ENCODE peak calls at places on chromosomes 1 and 21, in six cellular contexts. S is ACHN, W is EH, C is cardiac muscle cell, M is GM12892, E is gastrocnemius medialis. L is an unnamed sample.

GRCh38 chr21:26115346-26115745 is 55.2 kb downstream of the APP start:
- DNase-seq in E (no peak), W (no peak), S (no peak), C (peak; percentile 41), M (no peak), L (no peak)

GRCh38 chr21:43919283-43919682 is 54.3 kb downstream of the AGPAT3 start:
- DNase-seq in S (no peak), C (no peak), E (no peak), M (no peak), W (no peak), L (no peak)

GRCh38 chr21:45930231-45930760 is 51.3 kb upstream of the COL6A1 start:
- DNase-seq in S (no peak), E (no peak), W (no peak), M (no peak), C (no peak), L (no peak)

GRCh38 chr1:179038528-179039281 is 13.0 kb downstream of the FAM20B start:
- DNase-seq in M (no peak), S (no peak), E (no peak), C (peak; percentile 17), W (no peak), L (no peak)

GRCh38 chr1:157004771-157005170 is 40.8 kb downstream of the ARHGEF11 start:
- DNase-seq in C (peak; percentile 60), W (peak; percentile 58), E (no peak), M (no peak), S (no peak), L (peak; percentile 23)

GRCh38 chr1:112700290-112701226 is 6.4 kb downstream of the RHOC start:
- DNase-seq in S (peak; percentile 88), M (peak; percentile 59), E (peak; percentile 92), W (peak; percentile 98), C (peak; percentile 97), L (peak; percentile 99)

GRCh38 chr1:37158113-37158749 is 123.9 kb upstream of the GRIK3 start:
- DNase-seq in E (no peak), C (no peak), M (no peak), S (no peak), W (no peak), L (no peak)

GRCh38 chr1:222098382-222098781 is 356.5 kb upstream of the DUSP10 start:
- DNase-seq in E (no peak), W (no peak), C (no peak), M (no peak), S (no peak), L (no peak)

GRCh38 chr1:36731226-36732037 is 248.7 kb upstream of the CSF3R start:
- DNase-seq in C (no peak), S (no peak), W (no peak), M (no peak), E (no peak), L (no peak)

GRCh38 chr1:3642921-3643675 is 6.8 kb downstream of the WRAP73 start:
- DNase-seq in C (no peak), M (no peak), E (no peak), S (no peak), W (no peak), L (no peak)

GRCh38 chr1:150549496-150550221 is 451 bp downstream of the ADAMTSL4 start:
- DNase-seq in E (no peak), W (peak; percentile 48), C (no peak), M (no peak), S (no peak), L (no peak)

GRCh38 chr1:18447509-18448220 is 33.1 kb upstream of the KLHDC7A start:
- DNase-seq in S (no peak), M (no peak), C (no peak), E (no peak), W (no peak), L (no peak)

GRCh38 chr1:25022361-25023189 is 92.5 kb upstream of the RUNX3 start:
- DNase-seq in E (peak; percentile 53), C (peak; percentile 89), M (peak; percentile 93), S (no peak), W (peak; percentile 100), L (peak; percentile 99)

GRCh38 chr21:36156815-36157670 is at the start of gene DOP1B:
- DNase-seq in M (peak; percentile 46), E (no peak), C (no peak), S (no peak), W (no peak), L (no peak)